ENCODE peak calls at places on chromosomes 6 and 20, in ten cellular contexts. One of them, this sample, is unnamed.

GRCh38 chr20:43691928-43692524 is 25.1 kb downstream of the MYBL2 start:
- DNase-seq in activated CD4-positive, alpha-beta T cell treated with anti-CD3 and anti-CD28 coated beads for 36 hours: peak
- DNase-seq in foreskin fibroblast: no peak
- DNase-seq in posterior vena cava: no peak
- DNase-seq in tibial nerve: no peak
- DNase-seq in NCI-H2081: peak
- DNase-seq in cardiac fibroblast: peak
- DNase-seq in pancreas: peak
- DNase-seq in ovary: no peak
- DNase-seq in CD4-positive, CD25-positive, alpha-beta regulatory T cell: peak
- DNase-seq in this sample: peak

GRCh38 chr6:157644043-157644810 is 178.8 kb upstream of the SNX9 start:
- DNase-seq in activated CD4-positive, alpha-beta T cell treated with anti-CD3 and anti-CD28 coated beads for 36 hours: peak
- DNase-seq in foreskin fibroblast: no peak
- DNase-seq in posterior vena cava: no peak
- DNase-seq in tibial nerve: no peak
- DNase-seq in NCI-H2081: no peak
- DNase-seq in cardiac fibroblast: peak
- DNase-seq in pancreas: no peak
- DNase-seq in ovary: no peak
- DNase-seq in CD4-positive, CD25-positive, alpha-beta regulatory T cell: no peak
- DNase-seq in this sample: peak

GRCh38 chr6:105072799-105073199 is 107.0 kb downstream of the POPDC3 start:
- DNase-seq in activated CD4-positive, alpha-beta T cell treated with anti-CD3 and anti-CD28 coated beads for 36 hours: no peak
- DNase-seq in foreskin fibroblast: peak
- DNase-seq in posterior vena cava: no peak
- DNase-seq in tibial nerve: no peak
- DNase-seq in NCI-H2081: no peak
- DNase-seq in cardiac fibroblast: no peak
- DNase-seq in pancreas: no peak
- DNase-seq in ovary: no peak
- DNase-seq in CD4-positive, CD25-positive, alpha-beta regulatory T cell: no peak
- DNase-seq in this sample: peak

GRCh38 chr6:95768539-95768938 is 191.2 kb downstream of the MANEA start:
- DNase-seq in activated CD4-positive, alpha-beta T cell treated with anti-CD3 and anti-CD28 coated beads for 36 hours: no peak
- DNase-seq in foreskin fibroblast: no peak
- DNase-seq in posterior vena cava: no peak
- DNase-seq in tibial nerve: no peak
- DNase-seq in NCI-H2081: no peak
- DNase-seq in cardiac fibroblast: no peak
- DNase-seq in pancreas: peak
- DNase-seq in ovary: no peak
- DNase-seq in CD4-positive, CD25-positive, alpha-beta regulatory T cell: no peak
- DNase-seq in this sample: no peak

GRCh38 chr20:1150218-1150617 is 31.8 kb downstream of the PSMF1 start:
- DNase-seq in activated CD4-positive, alpha-beta T cell treated with anti-CD3 and anti-CD28 coated beads for 36 hours: peak
- DNase-seq in foreskin fibroblast: no peak
- DNase-seq in posterior vena cava: no peak
- DNase-seq in tibial nerve: no peak
- DNase-seq in NCI-H2081: no peak
- DNase-seq in cardiac fibroblast: peak
- DNase-seq in pancreas: no peak
- DNase-seq in ovary: no peak
- DNase-seq in CD4-positive, CD25-positive, alpha-beta regulatory T cell: no peak
- DNase-seq in this sample: peak

GRCh38 chr6:129795261-129795660 is 65.9 kb downstream of the TMEM244 start:
- DNase-seq in activated CD4-positive, alpha-beta T cell treated with anti-CD3 and anti-CD28 coated beads for 36 hours: no peak
- DNase-seq in foreskin fibroblast: no peak
- DNase-seq in posterior vena cava: no peak
- DNase-seq in tibial nerve: no peak
- DNase-seq in NCI-H2081: no peak
- DNase-seq in cardiac fibroblast: no peak
- DNase-seq in pancreas: no peak
- DNase-seq in ovary: no peak
- DNase-seq in CD4-positive, CD25-positive, alpha-beta regulatory T cell: no peak
- DNase-seq in this sample: no peak

GRCh38 chr6:129717287-129717686 is 7.3 kb upstream of the ARHGAP18 start:
- DNase-seq in activated CD4-positive, alpha-beta T cell treated with anti-CD3 and anti-CD28 coated beads for 36 hours: no peak
- DNase-seq in foreskin fibroblast: no peak
- DNase-seq in posterior vena cava: no peak
- DNase-seq in tibial nerve: no peak
- DNase-seq in NCI-H2081: no peak
- DNase-seq in cardiac fibroblast: peak
- DNase-seq in pancreas: no peak
- DNase-seq in ovary: no peak
- DNase-seq in CD4-positive, CD25-positive, alpha-beta regulatory T cell: no peak
- DNase-seq in this sample: peak

GRCh38 chr6:22940571-22941290 is 371.4 kb downstream of the HDGFL1 start:
- DNase-seq in activated CD4-positive, alpha-beta T cell treated with anti-CD3 and anti-CD28 coated beads for 36 hours: no peak
- DNase-seq in foreskin fibroblast: no peak
- DNase-seq in posterior vena cava: no peak
- DNase-seq in tibial nerve: no peak
- DNase-seq in NCI-H2081: no peak
- DNase-seq in cardiac fibroblast: peak
- DNase-seq in pancreas: no peak
- DNase-seq in ovary: no peak
- DNase-seq in CD4-positive, CD25-positive, alpha-beta regulatory T cell: no peak
- DNase-seq in this sample: peak

GRCh38 chr20:10673176-10673830 is 496 bp downstream of the JAG1 start:
- DNase-seq in activated CD4-positive, alpha-beta T cell treated with anti-CD3 and anti-CD28 coated beads for 36 hours: peak
- DNase-seq in foreskin fibroblast: no peak
- DNase-seq in posterior vena cava: peak
- DNase-seq in tibial nerve: no peak
- DNase-seq in NCI-H2081: peak
- DNase-seq in cardiac fibroblast: no peak
- DNase-seq in pancreas: peak
- DNase-seq in ovary: peak
- DNase-seq in CD4-positive, CD25-positive, alpha-beta regulatory T cell: no peak
- DNase-seq in this sample: no peak

This sample was measured in mesenchymal stem cell.